ENCODE peak calls at places on chromosomes 16 and 17, in nine cellular contexts. H, J, Z, B, G, C, N, F and E are unnamed samples.

GRCh38 chr16:85027968-85028637 is 508 bp downstream of the KIAA0513 start:
- DNase-seq in G (no peak), B (no peak), J (no peak), H (no peak), C (no peak), N (no peak), F (no peak), Z (peak; percentile 39), E (no peak)

GRCh38 chr17:12041316-12041715 is 20.6 kb downstream of the MAP2K4 start:
- DNase-seq in C (no peak), H (no peak), J (no peak), N (no peak), F (no peak), G (peak; percentile 35), Z (peak; percentile 91), B (no peak), E (no peak)

GRCh38 chr17:4236456-4236855 is 27.3 kb downstream of the ANKFY1 start:
- DNase-seq in J (no peak), Z (no peak), H (peak; percentile 57), F (no peak), N (no peak), C (no peak), B (peak; percentile 40), G (no peak), E (no peak)

GRCh38 chr17:33015716-33016346 is 24.2 kb downstream of the SPACA3 start:
- DNase-seq in J (no peak), B (no peak), F (no peak), H (no peak), N (no peak), Z (no peak), G (no peak), C (no peak), E (no peak)

GRCh38 chr17:348692-349425 is 3.7 kb downstream of the RPH3AL start:
- DNase-seq in F (no peak), B (no peak), J (no peak), N (peak; percentile 58), G (no peak), H (no peak), Z (no peak), C (no peak), E (no peak)

GRCh38 chr17:882827-883585 is 96.6 kb downstream of the NXN start:
- DNase-seq in N (no peak), Z (peak; percentile 26), F (no peak), B (no peak), G (no peak), J (no peak), C (peak; percentile 59), H (no peak), E (no peak)

GRCh38 chr16:85266857-85267256 is 154.6 kb upstream of the CIBAR2 start:
- DNase-seq in H (no peak), C (no peak), B (no peak), J (no peak), F (no peak), Z (no peak), G (no peak), N (no peak), E (no peak)

GRCh38 chr16:77171750-77172635 is 19.0 kb upstream of the MON1B start:
- DNase-seq in C (peak; percentile 45), J (no peak), B (peak; percentile 26), G (peak; percentile 60), Z (peak; percentile 68), F (peak; percentile 80), N (no peak), H (peak; percentile 83), E (peak; percentile 48)

GRCh38 chr17:60327122-60327869 is 64.6 kb downstream of the USP32 start:
- DNase-seq in B (no peak), H (no peak), F (no peak), G (no peak), C (no peak), N (no peak), Z (no peak), J (peak; percentile 7), E (no peak)

GRCh38 chr16:80993293-80993691 is 13.4 kb downstream of the CMC2 start:
- DNase-seq in F (no peak), Z (peak; percentile 93), N (no peak), B (no peak), C (no peak), J (no peak), H (no peak), G (peak; percentile 81), E (no peak)

GRCh38 chr16:56862776-56863175 is 2.2 kb upstream of the SLC12A3 start:
- DNase-seq in G (no peak), H (no peak), Z (no peak), B (no peak), N (peak; percentile 1), C (no peak), F (no peak), J (no peak), E (no peak)

GRCh38 chr16:74480150-74481029 is 59.1 kb upstream of the CLEC18B start:
- DNase-seq in F (no peak), N (no peak), J (no peak), C (no peak), G (no peak), B (no peak), H (peak; percentile 16), Z (peak; percentile 86), E (no peak)

GRCh38 chr17:27939489-27940465 is 46.6 kb upstream of the LYRM9 start:
- DNase-seq in Z (no peak), G (no peak), J (no peak), C (no peak), F (no peak), B (no peak), N (no peak), H (no peak), E (no peak)

GRCh38 chr16:4261557-4262172 is 11.2 kb downstream of the TFAP4 start:
- DNase-seq in B (no peak), C (peak; percentile 72), G (no peak), J (no peak), N (peak; percentile 85), H (peak; percentile 15), F (peak; percentile 30), Z (peak; percentile 30), E (no peak)

GRCh38 chr16:1363501-1364041 is 11.8 kb downstream of the GNPTG start:
- DNase-seq in B (no peak), F (peak; percentile 14), J (no peak), C (peak; percentile 56), G (no peak), H (peak; percentile 54), N (peak; percentile 92), Z (peak; percentile 67), E (no peak)

GRCh38 chr17:62791235-62792121 is 16.6 kb downstream of the MARCHF10 start:
- DNase-seq in F (no peak), G (no peak), H (no peak), N (no peak), B (no peak), C (no peak), Z (peak; percentile 88), J (no peak), E (no peak)

GRCh38 chr17:19533718-19534561 is at the start of gene SLC47A1:
- DNase-seq in G (peak; percentile 43), Z (peak; percentile 61), F (no peak), H (peak; percentile 16), J (no peak), B (peak; percentile 34), N (peak; percentile 82), C (peak; percentile 22), E (peak; percentile 35)

GRCh38 chr17:76953926-76954325 is 85.7 kb downstream of the MGAT5B start:
- DNase-seq in J (no peak), F (no peak), B (peak; percentile 96), Z (no peak), C (no peak), G (no peak), N (no peak), H (peak; percentile 10), E (no peak)

GRCh38 chr17:64058547-64059115 is 38.2 kb upstream of the ICAM2 start:
- DNase-seq in B (no peak), H (no peak), J (no peak), F (no peak), G (no peak), N (no peak), C (no peak), Z (no peak), E (no peak)

GRCh38 chr16:50719401-50720337 is 22.2 kb upstream of the CYLD start:
- DNase-seq in H (no peak), J (no peak), Z (no peak), N (no peak), C (no peak), G (no peak), F (no peak), B (no peak), E (no peak)

GRCh38 chr16:19167710-19168172 is 299 bp upstream of the SYT17 start:
- DNase-seq in N (peak; percentile 94), H (no peak), G (peak; percentile 46), F (peak; percentile 49), C (peak; percentile 72), B (no peak), J (peak; percentile 69), Z (peak; percentile 83), E (peak; percentile 48)

GRCh38 chr17:72030067-72030899 is 90.5 kb upstream of the SOX9 start:
- DNase-seq in H (peak; percentile 19), G (no peak), C (peak; percentile 50), J (peak; percentile 25), F (no peak), Z (peak; percentile 80), B (no peak), N (peak; percentile 38), E (peak; percentile 17)

GRCh38 chr17:75591722-75592302 is 4.2 kb downstream of the MYO15B start:
- DNase-seq in B (no peak), H (no peak), G (no peak), J (no peak), N (no peak), Z (no peak), C (no peak), F (no peak), E (no peak)

GRCh38 chr17:11461993-11462548 is 136.2 kb upstream of the DNAH9 start:
- DNase-seq in F (no peak), B (no peak), J (no peak), Z (no peak), G (no peak), C (no peak), N (no peak), H (no peak), E (no peak)

GRCh38 chr17:8966926-8967325 is 1.4 kb upstream of the PIK3R5 start:
- DNase-seq in H (no peak), B (no peak), G (no peak), C (no peak), N (no peak), J (no peak), F (no peak), Z (no peak), E (no peak)

GRCh38 chr17:63948521-63948920 is 16.4 kb upstream of the CD79B start:
- DNase-seq in H (no peak), C (no peak), J (no peak), G (no peak), N (no peak), B (no peak), F (no peak), Z (no peak), E (no peak)

GRCh38 chr16:20931066-20931465 is 30.5 kb downstream of the LYRM1 start:
- DNase-seq in N (no peak), G (no peak), C (no peak), J (no peak), H (peak; percentile 2), F (no peak), B (no peak), Z (peak; percentile 54), E (no peak)

GRCh38 chr16:84497836-84498610 is 6.4 kb downstream of the MEAK7 start:
- DNase-seq in F (no peak), B (no peak), G (no peak), Z (no peak), N (no peak), J (no peak), C (no peak), H (no peak), E (no peak)

GRCh38 chr16:2966043-2966802 is 2.1 kb downstream of the KREMEN2 start:
- DNase-seq in J (no peak), Z (no peak), H (no peak), C (no peak), B (no peak), G (no peak), F (no peak), N (no peak), E (no peak)

GRCh38 chr16:3035289-3035971 is 1.3 kb downstream of the BICDL2 start:
- DNase-seq in N (peak; percentile 58), G (no peak), Z (no peak), C (no peak), B (no peak), J (no peak), F (no peak), H (no peak), E (no peak)

GRCh38 chr17:7523033-7523432 is 25.8 kb upstream of the TNFSF12 start:
- DNase-seq in G (peak; percentile 10), J (no peak), C (peak; percentile 9), N (no peak), B (peak; percentile 15), F (no peak), Z (peak; percentile 30), H (no peak), E (peak; percentile 22)